ENCODE peak calls at places on chromosomes 6 and 20, in six cellular contexts. F, H, O, J, Z and P are unnamed samples.

GRCh38 chr6:40328376-40328987 is 258.7 kb downstream of the LRFN2 start:
- DNase-seq in F (no peak), H (peak), O (peak), J (peak), Z (peak), P (peak)

GRCh38 chr6:161594412-161594811 is 320.6 kb upstream of the AGPAT4 start:
- DNase-seq in F (no peak), H (no peak), O (no peak), J (no peak), Z (no peak), P (no peak)

GRCh38 chr6:66896415-66896814 is 1189.4 kb upstream of the EYS start:
- DNase-seq in F (no peak), H (no peak), O (no peak), J (peak), Z (peak), P (no peak)

GRCh38 chr6:100617633-100618348 is 153.1 kb upstream of the SIM1 start:
- DNase-seq in F (no peak), H (no peak), O (no peak), J (peak), Z (peak), P (no peak)

GRCh38 chr20:16018881-16019280 is 554.4 kb downstream of the KIF16B start:
- DNase-seq in F (no peak), H (no peak), O (no peak), J (no peak), Z (no peak), P (no peak)

GRCh38 chr20:33945391-33946079 is 48.2 kb upstream of the RALY start:
- DNase-seq in F (peak), H (no peak), O (no peak), J (peak), Z (peak), P (no peak)

GRCh38 chr6:81984599-81984998 is 232.1 kb upstream of the TENT5A start:
- DNase-seq in F (no peak), H (no peak), O (no peak), J (no peak), Z (no peak), P (no peak)

GRCh38 chr6:90098637-90099036 is 198.0 kb downstream of the BACH2 start:
- DNase-seq in F (peak), H (no peak), O (no peak), J (peak), Z (peak), P (peak)

GRCh38 chr20:61442075-61442670 is 190.1 kb downstream of the CDH4 start:
- DNase-seq in F (no peak), H (no peak), O (no peak), J (no peak), Z (no peak), P (no peak)

GRCh38 chr20:40080059-40080652 is 608.9 kb downstream of the MAFB start:
- DNase-seq in F (no peak), H (no peak), O (no peak), J (no peak), Z (no peak), P (no peak)

GRCh38 chr6:36964349-36964748 is 9.8 kb downstream of the PI16 start:
- DNase-seq in F (no peak), H (no peak), O (no peak), J (no peak), Z (no peak), P (no peak)

GRCh38 chr20:17663486-17663885 is 18.6 kb downstream of the RRBP1 start:
- DNase-seq in F (peak), H (no peak), O (no peak), J (no peak), Z (no peak), P (no peak)

GRCh38 chr20:62025394-62025793 is 40.3 kb downstream of the TAF4 start:
- DNase-seq in F (no peak), H (no peak), O (no peak), J (no peak), Z (no peak), P (no peak)

GRCh38 chr20:1636621-1637020 is 16.8 kb upstream of the SIRPB1 start:
- DNase-seq in F (no peak), H (no peak), O (no peak), J (no peak), Z (no peak), P (no peak)

GRCh38 chr6:100132005-100132404 is 138.0 kb upstream of the MCHR2 start:
- DNase-seq in F (no peak), H (no peak), O (no peak), J (no peak), Z (no peak), P (no peak)

GRCh38 chr6:90368601-90369000 is 72.0 kb upstream of the BACH2 start:
- DNase-seq in F (peak), H (no peak), O (no peak), J (no peak), Z (no peak), P (no peak)

GRCh38 chr6:97705568-97705967 is 422.6 kb upstream of the MMS22L start:
- DNase-seq in F (peak), H (no peak), O (no peak), J (peak), Z (peak), P (no peak)

GRCh38 chr6:145132709-145133108 is 602.6 kb downstream of the EPM2A start:
- DNase-seq in F (no peak), H (no peak), O (no peak), J (no peak), Z (no peak), P (no peak)

GRCh38 chr6:160430203-160430602 is 82.0 kb downstream of the SLC22A3 start:
- DNase-seq in F (peak), H (no peak), O (no peak), J (no peak), Z (no peak), P (no peak)

GRCh38 chr20:44901972-44902371 is 7.9 kb upstream of the PABPC1L start:
- DNase-seq in F (no peak), H (no peak), O (no peak), J (peak), Z (peak), P (no peak)

DNA sequence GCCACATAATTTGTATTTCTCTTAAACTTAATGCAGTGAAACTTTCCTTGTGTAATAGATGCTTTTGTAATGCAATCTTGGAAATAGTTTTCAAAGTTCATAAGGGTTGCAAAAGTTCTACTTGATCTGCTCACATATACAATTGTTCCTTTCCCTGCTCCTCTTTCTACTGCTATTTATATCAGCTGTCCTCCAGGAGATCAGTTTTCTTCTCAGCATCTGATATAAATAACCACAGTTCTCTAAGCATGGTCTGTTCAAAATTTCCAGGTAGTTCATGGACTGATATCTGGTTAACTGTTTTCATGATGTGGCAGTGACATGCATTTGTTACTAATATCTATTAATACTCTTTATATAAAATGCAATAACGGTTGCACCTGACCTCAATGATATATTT is 120.4 kb downstream of the KCNQ5 start:
- DNase-seq in F (no peak), H (no peak), O (no peak), J (no peak), Z (no peak), P (no peak)
- TF ChIP-seq CTCF in F (no peak), H (no peak), O (no peak), J (no peak), Z (no peak), P (no peak)

DNA sequence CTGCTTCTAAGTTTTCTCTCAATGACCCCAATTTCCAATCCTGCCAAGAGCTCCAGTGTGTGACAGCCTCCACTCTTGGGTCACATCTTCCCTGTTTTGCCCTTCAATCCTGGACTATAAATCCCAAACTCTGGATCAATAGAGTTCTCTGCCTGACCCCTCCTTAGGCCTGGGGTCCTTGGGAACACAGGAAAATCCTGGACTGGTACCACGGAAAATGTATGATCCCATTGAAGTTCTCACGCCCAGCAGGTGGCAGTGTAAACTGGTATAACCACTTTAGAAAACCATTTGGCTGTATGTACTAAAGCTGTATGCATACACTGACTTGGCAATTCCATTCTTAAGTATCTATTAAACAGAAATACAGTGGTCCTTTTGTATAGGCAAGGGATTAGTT is 98.0 kb downstream of the SNAP25 start:
- DNase-seq in F (no peak), H (no peak), O (no peak), J (no peak), Z (no peak), P (no peak)
- TF ChIP-seq CTCF in F (no peak), H (no peak), O (no peak), J (no peak), Z (no peak), P (no peak)

GRCh38 chr6:89081423-89082322 is 1.1 kb downstream of the PNRC1 start:
- DNase-seq in F (peak), H (peak), O (peak), J (peak), Z (peak), P (peak)
- TF ChIP-seq CTCF in F (no peak), H (no peak), O (no peak), J (no peak), Z (no peak), P (no peak)

DNA sequence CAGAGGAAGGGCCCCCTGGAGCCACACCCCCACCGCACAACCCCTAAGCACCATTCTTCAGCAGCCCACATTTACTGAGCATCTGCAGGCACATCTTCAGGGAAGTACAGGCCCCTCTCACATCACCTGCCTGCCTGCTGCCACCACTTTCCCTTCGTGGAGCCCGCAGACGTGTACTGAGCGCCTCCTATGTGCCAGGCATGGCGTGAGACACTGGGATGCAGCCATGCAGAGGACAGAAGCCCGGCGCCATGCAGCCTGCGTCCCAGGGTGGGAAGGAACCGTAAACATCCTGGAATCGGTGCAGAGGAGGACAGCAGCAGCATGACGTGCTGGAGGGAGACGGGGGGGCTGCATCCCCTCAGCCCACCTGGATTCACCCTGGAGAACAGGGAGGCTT is 78.1 kb downstream of the GRM4 start:
- DNase-seq in F (no peak), H (no peak), O (no peak), J (peak), Z (no peak), P (no peak)
- TF ChIP-seq CTCF in F (no peak), H (no peak), O (no peak), J (no peak), Z (peak), P (no peak)

GRCh38 chr6:79201127-79201526 is 33.4 kb downstream of the HMGN3 start:
- DNase-seq in F (no peak), H (no peak), O (no peak), J (no peak), Z (no peak), P (no peak)
- TF ChIP-seq CTCF in F (no peak), H (no peak), O (no peak), J (no peak), Z (no peak), P (no peak)

GRCh38 chr6:11232177-11232967 is at the start of gene NEDD9:
- DNase-seq in F (peak), H (peak), O (peak), J (peak), Z (peak), P (peak)
- TF ChIP-seq CTCF in F (no peak), H (no peak), O (no peak), J (no peak), Z (no peak), P (no peak)